ENCODE peak calls at places on chromosomes 13 and 19, in six cellular contexts. One of them, this sample, is unnamed.

GRCh38 chr19:49894879-49895565 is 1.7 kb downstream of the IL4I1 start:
- DNase-seq in adipocyte: no peak
- DNase-seq in hepatic stellate cell: no peak
- DNase-seq in EL: no peak
- DNase-seq in NCI-H460: no peak
- DNase-seq in substantia nigra: no peak
- DNase-seq in this sample: no peak

GRCh38 chr13:101545521-101545920 is 93.0 kb downstream of the ITGBL1 start:
- DNase-seq in substantia nigra: no peak
- DNase-seq in NCI-H460: no peak
- DNase-seq in adipocyte: peak
- DNase-seq in hepatic stellate cell: peak
- DNase-seq in EL: peak
- DNase-seq in this sample: no peak

GRCh38 chr13:97967948-97968347 is 14.5 kb downstream of the IPO5 start:
- DNase-seq in substantia nigra: no peak
- DNase-seq in EL: no peak
- DNase-seq in adipocyte: no peak
- DNase-seq in NCI-H460: no peak
- DNase-seq in hepatic stellate cell: no peak
- DNase-seq in this sample: no peak

GRCh38 chr19:38665950-38666661 is 18.7 kb downstream of the ACTN4 start:
- DNase-seq in EL: peak
- DNase-seq in NCI-H460: peak
- DNase-seq in substantia nigra: no peak
- DNase-seq in adipocyte: peak
- DNase-seq in hepatic stellate cell: peak
- DNase-seq in this sample: no peak

GRCh38 chr19:16315825-16316505 is 8.7 kb upstream of the KLF2 start:
- DNase-seq in NCI-H460: no peak
- DNase-seq in EL: peak
- DNase-seq in adipocyte: peak
- DNase-seq in hepatic stellate cell: peak
- DNase-seq in substantia nigra: no peak
- DNase-seq in this sample: no peak

GRCh38 chr19:18763674-18764590 is 27.2 kb downstream of the COMP start:
- DNase-seq in NCI-H460: no peak
- DNase-seq in hepatic stellate cell: no peak
- DNase-seq in adipocyte: no peak
- DNase-seq in EL: peak
- DNase-seq in substantia nigra: no peak
- DNase-seq in this sample: no peak

GRCh38 chr19:5132698-5133651 is 164.1 kb downstream of the KDM4B start:
- DNase-seq in substantia nigra: no peak
- DNase-seq in adipocyte: no peak
- DNase-seq in NCI-H460: no peak
- DNase-seq in EL: no peak
- DNase-seq in hepatic stellate cell: no peak
- DNase-seq in this sample: no peak

GRCh38 chr19:30802424-30803013 is 430.3 kb downstream of the ZNF536 start:
- DNase-seq in hepatic stellate cell: no peak
- DNase-seq in substantia nigra: no peak
- DNase-seq in EL: no peak
- DNase-seq in NCI-H460: no peak
- DNase-seq in adipocyte: no peak
- DNase-seq in this sample: no peak

GRCh38 chr19:4389511-4390016 is 10.8 kb downstream of the SH3GL1 start:
- DNase-seq in adipocyte: no peak
- DNase-seq in hepatic stellate cell: no peak
- DNase-seq in NCI-H460: no peak
- DNase-seq in EL: no peak
- DNase-seq in substantia nigra: no peak
- DNase-seq in this sample: no peak

GRCh38 chr13:32023698-32024097 is 7.9 kb upstream of the FRY start:
- DNase-seq in NCI-H460: no peak
- DNase-seq in hepatic stellate cell: no peak
- DNase-seq in adipocyte: no peak
- DNase-seq in substantia nigra: no peak
- DNase-seq in EL: no peak
- DNase-seq in this sample: no peak

GRCh38 chr19:56837892-56838679 is 2.4 kb downstream of the PEG3 start:
- DNase-seq in hepatic stellate cell: no peak
- DNase-seq in NCI-H460: no peak
- DNase-seq in adipocyte: no peak
- DNase-seq in EL: no peak
- DNase-seq in substantia nigra: peak
- DNase-seq in this sample: no peak

GRCh38 chr13:55977436-55977835 is 1163.3 kb upstream of the PRR20A start:
- DNase-seq in EL: no peak
- DNase-seq in hepatic stellate cell: no peak
- DNase-seq in adipocyte: no peak
- DNase-seq in NCI-H460: no peak
- DNase-seq in substantia nigra: no peak
- DNase-seq in this sample: no peak

This sample was measured in activated T-helper 2 cell treated with anti-CD3 and anti-CD28 coated beads, Interferon-gamma antibody, Interleukin-2, Interleukin-4, amounts not matched to agents 10 μg/mL and 5 μg/mL and 100 μg/mL, durations not matched to agents 14 hours and 24 hours and 36 hours.